ENCODE peak calls at places on chromosomes 13 and 19, in six cellular contexts. One of them, this sample, is unnamed.

GRCh38 chr19:54523403-54523802 is 20.8 kb downstream of the LAIR2 start:
- DNase-seq in HEK293T: no peak
- DNase-seq in HCT116: no peak
- DNase-seq in K562: no peak
- DNase-seq in GM12878: peak; percentile 71
- DNase-seq in H1: no peak
- DNase-seq in this sample: no peak

GRCh38 chr19:58563034-58563573 is 4.7 kb upstream of the UBE2M start:
- DNase-seq in H1: no peak
- DNase-seq in K562: no peak
- DNase-seq in HCT116: no peak
- DNase-seq in HEK293T: no peak
- DNase-seq in GM12878: no peak
- DNase-seq in this sample: peak; percentile 30

GRCh38 chr13:34462843-34463242 is 479.2 kb upstream of the NBEA start:
- DNase-seq in K562: no peak
- DNase-seq in GM12878: no peak
- DNase-seq in HCT116: peak; percentile 51
- DNase-seq in H1: no peak
- DNase-seq in HEK293T: no peak
- DNase-seq in this sample: no peak

GRCh38 chr19:38478273-38478971 is 44.9 kb downstream of the RYR1 start:
- DNase-seq in K562: peak; percentile 47
- DNase-seq in HCT116: peak; percentile 35
- DNase-seq in H1: no peak
- DNase-seq in HEK293T: peak; percentile 68
- DNase-seq in GM12878: no peak
- DNase-seq in this sample: peak; percentile 39

GRCh38 chr19:2668188-2668763 is 34.2 kb downstream of the GNG7 start:
- DNase-seq in H1: no peak
- DNase-seq in HEK293T: no peak
- DNase-seq in HCT116: no peak
- DNase-seq in K562: no peak
- DNase-seq in GM12878: no peak
- DNase-seq in this sample: no peak

GRCh38 chr13:113096745-113097305 is 8.8 kb upstream of the F7 start:
- DNase-seq in HCT116: no peak
- DNase-seq in HEK293T: no peak
- DNase-seq in GM12878: no peak
- DNase-seq in H1: no peak
- DNase-seq in K562: no peak
- DNase-seq in this sample: no peak

GRCh38 chr19:45455707-45456499 is 11.9 kb upstream of the FOSB start:
- DNase-seq in K562: peak; percentile 84
- DNase-seq in H1: no peak
- DNase-seq in HEK293T: peak; percentile 56
- DNase-seq in GM12878: no peak
- DNase-seq in HCT116: peak; percentile 95
- DNase-seq in this sample: peak; percentile 78

GRCh38 chr13:97141564-97142005 is 80.5 kb upstream of the MBNL2 start:
- DNase-seq in GM12878: peak; percentile 23
- DNase-seq in HEK293T: peak; percentile 48
- DNase-seq in H1: peak; percentile 29
- DNase-seq in K562: peak; percentile 32
- DNase-seq in HCT116: peak; percentile 90
- DNase-seq in this sample: peak; percentile 17

GRCh38 chr13:33544308-33544707 is 258.8 kb upstream of the STARD13 start:
- DNase-seq in H1: no peak
- DNase-seq in HEK293T: no peak
- DNase-seq in K562: no peak
- DNase-seq in HCT116: no peak
- DNase-seq in GM12878: no peak
- DNase-seq in this sample: no peak

GRCh38 chr13:111217661-111218060 is 102.6 kb downstream of the ARHGEF7 start:
- DNase-seq in HCT116: no peak
- DNase-seq in H1: no peak
- DNase-seq in K562: no peak
- DNase-seq in HEK293T: no peak
- DNase-seq in GM12878: no peak
- DNase-seq in this sample: no peak

GRCh38 chr19:40682431-40682964 is 8.0 kb downstream of the NUMBL start:
- DNase-seq in GM12878: no peak
- DNase-seq in H1: no peak
- DNase-seq in HCT116: no peak
- DNase-seq in K562: no peak
- DNase-seq in HEK293T: no peak
- DNase-seq in this sample: no peak

GRCh38 chr13:29454931-29455481 is 140.5 kb downstream of the SLC7A1 start:
- DNase-seq in HCT116: peak; percentile 24
- DNase-seq in K562: peak; percentile 32
- DNase-seq in GM12878: no peak
- DNase-seq in HEK293T: peak; percentile 58
- DNase-seq in H1: no peak
- DNase-seq in this sample: peak; percentile 44

GRCh38 chr19:30229524-30230174 is 142.5 kb upstream of the ZNF536 start:
- DNase-seq in HCT116: no peak
- DNase-seq in K562: no peak
- DNase-seq in GM12878: no peak
- DNase-seq in HEK293T: peak; percentile 51
- DNase-seq in H1: no peak
- DNase-seq in this sample: no peak

GRCh38 chr13:112447306-112447705 is 71.2 kb downstream of the SPACA7 start:
- DNase-seq in HCT116: no peak
- DNase-seq in GM12878: no peak
- DNase-seq in HEK293T: no peak
- DNase-seq in K562: no peak
- DNase-seq in H1: no peak
- DNase-seq in this sample: no peak

GRCh38 chr19:49114630-49115363 is 627 bp downstream of the LIN7B start:
- DNase-seq in K562: peak; percentile 41
- DNase-seq in GM12878: no peak
- DNase-seq in HCT116: no peak
- DNase-seq in HEK293T: peak; percentile 47
- DNase-seq in H1: no peak
- DNase-seq in this sample: peak; percentile 86

GRCh38 chr19:12695090-12695489 is 1.3 kb downstream of the FBXW9 start:
- DNase-seq in H1: no peak
- DNase-seq in HCT116: no peak
- DNase-seq in HEK293T: no peak
- DNase-seq in GM12878: no peak
- DNase-seq in K562: no peak
- DNase-seq in this sample: no peak

GRCh38 chr19:33558846-33559245 is 37.3 kb upstream of the PEPD start:
- DNase-seq in K562: no peak
- DNase-seq in H1: no peak
- DNase-seq in HEK293T: no peak
- DNase-seq in HCT116: no peak
- DNase-seq in GM12878: no peak
- DNase-seq in this sample: no peak

GRCh38 chr13:24220086-24220703 is 59.7 kb downstream of the SPATA13 start:
- DNase-seq in HCT116: peak; percentile 70
- DNase-seq in H1: no peak
- DNase-seq in HEK293T: peak; percentile 58
- DNase-seq in GM12878: no peak
- DNase-seq in K562: peak; percentile 35
- DNase-seq in this sample: peak; percentile 25

GRCh38 chr19:9075064-9075964 is 11.5 kb upstream of the OR1M1 start:
- DNase-seq in H1: peak; percentile 71
- DNase-seq in HCT116: peak; percentile 97
- DNase-seq in HEK293T: peak; percentile 42
- DNase-seq in K562: peak; percentile 84
- DNase-seq in GM12878: no peak
- DNase-seq in this sample: peak; percentile 31

DNA sequence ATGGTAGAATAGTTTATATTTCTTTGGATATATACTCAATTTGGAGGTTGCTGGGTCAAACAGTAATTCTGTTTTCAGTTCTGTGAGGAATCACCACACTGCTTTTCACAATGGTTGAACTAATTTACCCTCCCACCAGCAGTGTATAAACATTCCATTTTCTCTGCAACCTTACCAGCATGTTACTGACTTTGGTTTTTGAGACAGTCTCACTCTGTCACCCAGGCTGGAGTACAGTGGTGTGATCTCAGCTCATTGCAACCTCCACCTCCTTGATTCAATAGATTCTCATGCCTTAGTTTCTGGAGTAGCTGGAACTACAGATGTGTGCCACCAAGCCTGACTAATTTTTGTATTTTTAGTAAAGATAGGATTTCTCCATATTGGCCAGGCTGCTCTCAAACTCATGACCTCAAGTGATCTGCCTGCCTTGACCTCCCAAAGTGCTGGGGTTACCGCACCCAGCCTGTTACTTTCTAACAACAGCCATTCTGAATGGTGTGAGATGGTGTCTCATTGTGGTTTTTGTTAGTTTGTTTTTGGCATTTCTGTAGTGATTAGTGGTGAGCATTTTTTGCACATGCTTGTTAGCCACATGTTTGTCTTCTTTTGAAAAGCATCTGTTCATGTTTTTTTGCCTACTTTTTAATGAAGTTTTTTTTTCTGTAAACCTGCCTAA is 12.5 kb downstream of the ZNF714 start:
- DNase-seq in H1: no peak
- DNase-seq in GM12878: no peak
- DNase-seq in HCT116: no peak
- DNase-seq in HEK293T: no peak
- DNase-seq in K562: no peak
- DNase-seq in this sample: no peak
- TF ChIP-seq SP1 in H1: no peak
- TF ChIP-seq SP1 in GM12878: no peak
- TF ChIP-seq SP1 in HCT116: no peak
- TF ChIP-seq SP1 in HEK293T: no peak
- TF ChIP-seq SP1 in K562: no peak
- TF ChIP-seq SP1 in this sample: no peak

DNA sequence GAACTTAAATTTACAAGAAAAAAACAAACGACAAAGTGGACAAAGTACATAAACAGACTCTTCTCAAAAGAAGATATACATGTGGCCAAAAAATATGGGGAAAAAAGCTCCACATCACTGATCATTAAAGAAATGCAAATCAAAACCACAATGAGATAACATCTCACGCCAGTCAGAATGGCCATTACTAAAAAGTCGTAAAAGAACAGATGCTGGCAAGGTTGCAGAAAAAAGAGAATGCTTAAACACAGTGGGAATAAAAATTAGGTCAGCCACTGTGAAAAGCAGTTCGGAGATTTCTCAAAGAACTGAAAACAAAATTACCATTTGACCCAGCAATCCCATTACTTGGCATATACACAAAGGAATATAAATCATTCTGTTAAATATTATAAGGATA is 132.7 kb downstream of the UGGT2 start:
- DNase-seq in H1: no peak
- DNase-seq in HCT116: no peak
- DNase-seq in K562: no peak
- DNase-seq in HEK293T: no peak
- DNase-seq in GM12878: no peak
- DNase-seq in this sample: no peak
- TF ChIP-seq SP1 in H1: no peak
- TF ChIP-seq SP1 in HCT116: no peak
- TF ChIP-seq SP1 in K562: no peak
- TF ChIP-seq SP1 in HEK293T: no peak
- TF ChIP-seq SP1 in GM12878: no peak
- TF ChIP-seq SP1 in this sample: no peak

DNA sequence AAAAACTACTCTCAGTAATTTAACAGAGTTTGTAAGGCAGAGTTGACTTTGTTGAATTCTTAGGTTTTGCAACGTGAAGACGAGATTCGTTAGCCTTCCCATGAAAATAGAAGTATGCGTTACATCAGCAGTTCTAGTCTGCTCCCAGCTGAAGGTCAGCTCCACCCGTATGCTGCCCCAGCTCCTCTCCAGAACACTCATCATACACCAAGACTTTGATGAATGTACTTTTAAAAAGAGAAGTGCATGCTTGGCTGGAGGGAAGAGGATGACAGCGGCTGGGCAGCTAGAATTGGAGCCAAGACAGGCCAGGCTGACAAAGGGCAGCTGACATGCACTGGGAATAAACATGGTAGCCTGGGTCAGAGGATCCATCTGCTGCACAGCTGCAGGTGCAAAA is 166.2 kb upstream of the ARGLU1 start:
- DNase-seq in H1: no peak
- DNase-seq in GM12878: no peak
- DNase-seq in HEK293T: no peak
- DNase-seq in K562: no peak
- DNase-seq in HCT116: no peak
- DNase-seq in this sample: no peak
- TF ChIP-seq SP1 in H1: no peak
- TF ChIP-seq SP1 in GM12878: no peak
- TF ChIP-seq SP1 in HEK293T: no peak
- TF ChIP-seq SP1 in K562: no peak
- TF ChIP-seq SP1 in HCT116: no peak
- TF ChIP-seq SP1 in this sample: no peak

GRCh38 chr13:85261757-85262346 is 537.4 kb downstream of the SLITRK6 start:
- DNase-seq in K562: no peak
- DNase-seq in H1: no peak
- DNase-seq in HEK293T: peak; percentile 43
- DNase-seq in GM12878: no peak
- DNase-seq in HCT116: no peak
- DNase-seq in this sample: no peak
- TF ChIP-seq SP1 in K562: no peak
- TF ChIP-seq SP1 in H1: no peak
- TF ChIP-seq SP1 in HEK293T: no peak
- TF ChIP-seq SP1 in GM12878: no peak
- TF ChIP-seq SP1 in HCT116: no peak
- TF ChIP-seq SP1 in this sample: no peak

GRCh38 chr13:73938375-73939070 is 195.7 kb downstream of the KLF12 start:
- DNase-seq in HCT116: peak; percentile 18
- DNase-seq in K562: no peak
- DNase-seq in GM12878: no peak
- DNase-seq in HEK293T: no peak
- DNase-seq in H1: no peak
- DNase-seq in this sample: no peak
- TF ChIP-seq SP1 in HCT116: no peak
- TF ChIP-seq SP1 in K562: no peak
- TF ChIP-seq SP1 in GM12878: no peak
- TF ChIP-seq SP1 in HEK293T: no peak
- TF ChIP-seq SP1 in H1: no peak
- TF ChIP-seq SP1 in this sample: no peak

This sample was measured in WTC11.